ENCODE peak calls at places on chromosome 4, in four cellular contexts. M is foreskin fibroblast, Y is activated T-cell treated with anti-CD3 and anti-CD28 coated beads for 1 hour, G is mesenchymal stem cell. L is an unnamed sample.

GRCh38 chr4:28082686-28083390 is 1222.2 kb downstream of the STIM2 start:
- DNase-seq in M (no peak), Y (no peak), G (no peak), L (no peak)

GRCh38 chr4:124018383-124019317 is 622.1 kb downstream of the SPRY1 start:
- DNase-seq in M (peak), Y (no peak), G (peak), L (no peak)

GRCh38 chr4:132863619-132864018 is 285.5 kb upstream of the PCDH10 start:
- DNase-seq in M (no peak), Y (no peak), G (no peak), L (no peak)

GRCh38 chr4:17316566-17316965 is 195.3 kb downstream of the QDPR start:
- DNase-seq in M (peak), Y (no peak), G (no peak), L (no peak)

GRCh38 chr4:181549789-181550188 is 693.4 kb upstream of the TENM3 start:
- DNase-seq in M (no peak), Y (no peak), G (no peak), L (no peak)

GRCh38 chr4:87806520-87806919 is 7.2 kb downstream of the IBSP start:
- DNase-seq in M (peak), Y (no peak), G (no peak), L (no peak)

GRCh38 chr4:185702147-185702663 is 109.8 kb downstream of the SORBS2 start:
- DNase-seq in M (no peak), Y (no peak), G (no peak), L (no peak)

GRCh38 chr4:1192493-1193205 is 20.3 kb upstream of the SPON2 start:
- DNase-seq in M (no peak), Y (no peak), G (no peak), L (no peak)

GRCh38 chr4:113697429-113697828 is 64.1 kb downstream of the CAMK2D start:
- DNase-seq in M (no peak), Y (no peak), G (no peak), L (no peak)

GRCh38 chr4:40515037-40515397 is 114.6 kb downstream of the RBM47 start:
- DNase-seq in M (no peak), Y (no peak), G (no peak), L (no peak)

GRCh38 chr4:1043658-1044468 is 32.4 kb downstream of the FGFRL1 start:
- DNase-seq in M (peak), Y (no peak), G (peak), L (no peak)

GRCh38 chr4:137394000-137394399 is 138.3 kb downstream of the PCDH18 start:
- DNase-seq in M (peak), Y (no peak), G (no peak), L (peak)

GRCh38 chr4:40227284-40227683 is 30.5 kb downstream of the RHOH start:
- DNase-seq in M (no peak), Y (no peak), G (no peak), L (no peak)

GRCh38 chr4:2064276-2064991 is 5.3 kb downstream of the NAT8L start:
- DNase-seq in M (no peak), Y (no peak), G (no peak), L (no peak)

GRCh38 chr4:102817021-102817605 is 10.2 kb downstream of the UBE2D3 start:
- DNase-seq in M (peak), Y (no peak), G (no peak), L (no peak)

GRCh38 chr4:110663738-110664444 is 41.0 kb upstream of the PITX2 start:
- DNase-seq in M (peak), Y (no peak), G (peak), L (no peak)

GRCh38 chr4:72924814-72925213 is 144.7 kb downstream of the COX18 start:
- DNase-seq in M (no peak), Y (no peak), G (no peak), L (no peak)

GRCh38 chr4:63851496-63851895 is 557.8 kb downstream of the TECRL start:
- DNase-seq in M (no peak), Y (no peak), G (no peak), L (no peak)

GRCh38 chr4:10172278-10173038 is 55.9 kb upstream of the WDR1 start:
- DNase-seq in M (no peak), Y (no peak), G (no peak), L (no peak)

GRCh38 chr4:81566076-81566663 is 94.5 kb upstream of the RASGEF1B start:
- DNase-seq in M (peak), Y (no peak), G (no peak), L (no peak)

GRCh38 chr4:122914938-122915337 is 7.5 kb downstream of the NUDT6 start:
- DNase-seq in M (peak), Y (no peak), G (peak), L (no peak)

GRCh38 chr4:87498446-87498900 is 30.7 kb downstream of the SPARCL1 start:
- DNase-seq in M (peak), Y (no peak), G (peak), L (no peak)

GRCh38 chr4:78362310-78362709 is 189.3 kb upstream of the ANXA3 start:
- DNase-seq in M (no peak), Y (no peak), G (no peak), L (no peak)

GRCh38 chr4:129808242-129808641 is 712.3 kb downstream of the C4orf33 start:
- DNase-seq in M (no peak), Y (no peak), G (no peak), L (no peak)

GRCh38 chr4:173489514-173489913 is 40.5 kb downstream of the HAND2 start:
- DNase-seq in M (peak), Y (no peak), G (peak), L (no peak)

GRCh38 chr4:74623041-74623440 is 171.3 kb downstream of the BTC start:
- DNase-seq in M (peak), Y (no peak), G (peak), L (peak)

GRCh38 chr4:185761352-185762235 is 50.4 kb downstream of the SORBS2 start:
- DNase-seq in M (no peak), Y (no peak), G (no peak), L (no peak)

GRCh38 chr4:7395635-7396034 is 39.1 kb downstream of the PSAPL1 start:
- DNase-seq in M (no peak), Y (no peak), G (no peak), L (no peak)

GRCh38 chr4:27057662-27058061 is 197.0 kb downstream of the STIM2 start:
- DNase-seq in M (no peak), Y (no peak), G (no peak), L (no peak)

GRCh38 chr4:85776579-85776978 is 301.6 kb downstream of the ARHGAP24 start:
- DNase-seq in M (peak), Y (no peak), G (peak), L (no peak)